ENCODE peak calls at places on chromosome 7, in four cellular contexts. One of them, this sample, is unnamed.

GRCh38 chr7:148720472-148720871 is 21.8 kb downstream of the CUL1 start:
- DNase-seq in T-helper 17 cell: no peak
- DNase-seq in stimulated activated CD4-positive, alpha-beta T cell treated with anti-CD3 and anti-CD28 coated beads, TNF-alpha, amount 100 ng/mL, for 24 hours: no peak
- DNase-seq in ELF-1: no peak
- DNase-seq in this sample: no peak

GRCh38 chr7:84162584-84162983 is 32.0 kb downstream of the SEMA3A start:
- DNase-seq in T-helper 17 cell: no peak
- DNase-seq in stimulated activated CD4-positive, alpha-beta T cell treated with anti-CD3 and anti-CD28 coated beads, TNF-alpha, amount 100 ng/mL, for 24 hours: no peak
- DNase-seq in ELF-1: no peak
- DNase-seq in this sample: no peak

GRCh38 chr7:16734148-16734726 is 19.3 kb upstream of the TSPAN13 start:
- DNase-seq in T-helper 17 cell: no peak
- DNase-seq in stimulated activated CD4-positive, alpha-beta T cell treated with anti-CD3 and anti-CD28 coated beads, TNF-alpha, amount 100 ng/mL, for 24 hours: no peak
- DNase-seq in ELF-1: no peak
- DNase-seq in this sample: no peak

GRCh38 chr7:116097365-116098009 is 66.9 kb upstream of the TFEC start:
- DNase-seq in T-helper 17 cell: no peak
- DNase-seq in stimulated activated CD4-positive, alpha-beta T cell treated with anti-CD3 and anti-CD28 coated beads, TNF-alpha, amount 100 ng/mL, for 24 hours: no peak
- DNase-seq in ELF-1: no peak
- DNase-seq in this sample: no peak

GRCh38 chr7:80386686-80387085 is 125.2 kb downstream of the GNAT3 start:
- DNase-seq in T-helper 17 cell: no peak
- DNase-seq in stimulated activated CD4-positive, alpha-beta T cell treated with anti-CD3 and anti-CD28 coated beads, TNF-alpha, amount 100 ng/mL, for 24 hours: no peak
- DNase-seq in ELF-1: no peak
- DNase-seq in this sample: no peak

GRCh38 chr7:103689262-103689661 is 243.3 kb upstream of the SLC26A5 start:
- DNase-seq in T-helper 17 cell: no peak
- DNase-seq in stimulated activated CD4-positive, alpha-beta T cell treated with anti-CD3 and anti-CD28 coated beads, TNF-alpha, amount 100 ng/mL, for 24 hours: no peak
- DNase-seq in ELF-1: no peak
- DNase-seq in this sample: no peak

GRCh38 chr7:6278749-6279310 is 6.4 kb upstream of the CYTH3 start:
- DNase-seq in T-helper 17 cell: no peak
- DNase-seq in stimulated activated CD4-positive, alpha-beta T cell treated with anti-CD3 and anti-CD28 coated beads, TNF-alpha, amount 100 ng/mL, for 24 hours: no peak
- DNase-seq in ELF-1: no peak
- DNase-seq in this sample: no peak

GRCh38 chr7:23915196-23915595 is 205.2 kb downstream of the STK31 start:
- DNase-seq in T-helper 17 cell: no peak
- DNase-seq in stimulated activated CD4-positive, alpha-beta T cell treated with anti-CD3 and anti-CD28 coated beads, TNF-alpha, amount 100 ng/mL, for 24 hours: no peak
- DNase-seq in ELF-1: no peak
- DNase-seq in this sample: no peak